ENCODE peak calls at places on chromosomes 13 and 19, in seven cellular contexts. N is neural progenitor cell, T is pancreas, P is colonic mucosa, M is stomach, K is IMR-90, W is left ventricle myocardium inferior. L is an unnamed sample.

GRCh38 chr19:30521937-30522336 is 149.8 kb downstream of the ZNF536 start:
- DNase-seq in K (no peak), T (no peak), W (no peak), P (no peak), M (no peak), N (no peak), L (no peak)

GRCh38 chr19:246551-246950 is 44.7 kb downstream of the PLPP2 start:
- DNase-seq in W (no peak), K (no peak), M (no peak), T (peak; percentile 12), P (no peak), N (no peak), L (peak; percentile 23)

GRCh38 chr13:95212962-95213850 is 88.0 kb downstream of the ABCC4 start:
- DNase-seq in M (no peak), W (no peak), N (no peak), P (no peak), K (no peak), T (no peak), L (no peak)

GRCh38 chr19:43527860-43528622 is 1.0 kb upstream of the ETHE1 start:
- DNase-seq in N (no peak), M (no peak), K (no peak), P (peak; percentile 57), T (no peak), W (no peak), L (no peak)

GRCh38 chr13:43113603-43114002 is 90.2 kb downstream of the DNAJC15 start:
- DNase-seq in T (no peak), K (peak; percentile 70), M (no peak), P (no peak), N (no peak), W (no peak), L (no peak)

GRCh38 chr19:40229484-40229883 is 3.0 kb upstream of the CCNP start:
- DNase-seq in K (peak; percentile 59), W (no peak), N (no peak), T (no peak), P (no peak), M (no peak), L (no peak)

GRCh38 chr19:6997679-6998445 is 23.4 kb downstream of the MBD3L2B start:
- DNase-seq in T (no peak), W (no peak), K (no peak), N (no peak), P (no peak), M (no peak), L (no peak)

GRCh38 chr19:54436031-54436523 is 12.9 kb upstream of the LENG8 start:
- DNase-seq in P (no peak), T (no peak), M (no peak), W (no peak), K (no peak), N (peak; percentile 60), L (no peak)

GRCh38 chr13:79445968-79446645 is 34.8 kb upstream of the NDFIP2 start:
- DNase-seq in P (no peak), W (no peak), M (no peak), T (no peak), N (peak; percentile 47), K (no peak), L (no peak)

GRCh38 chr19:48418317-48419064 is 25.0 kb downstream of the GRIN2D start:
- DNase-seq in T (no peak), M (no peak), K (peak; percentile 23), N (no peak), P (no peak), W (no peak), L (no peak)

GRCh38 chr19:48415869-48416268 is 22.4 kb downstream of the GRIN2D start:
- DNase-seq in W (no peak), T (no peak), P (no peak), K (no peak), M (no peak), N (no peak), L (no peak)

GRCh38 chr19:48417436-48417835 is 24.0 kb downstream of the GRIN2D start:
- DNase-seq in T (no peak), P (no peak), N (no peak), M (no peak), W (no peak), K (no peak), L (no peak)

GRCh38 chr19:48415395-48415794 is 21.9 kb downstream of the GRIN2D start:
- DNase-seq in K (peak; percentile 36), P (peak; percentile 95), M (peak; percentile 78), T (peak; percentile 89), W (peak; percentile 81), N (peak; percentile 77), L (peak; percentile 27)

GRCh38 chr19:48413879-48414623 is 20.6 kb downstream of the GRIN2D start:
- DNase-seq in K (peak; percentile 43), T (no peak), M (no peak), W (no peak), P (no peak), N (no peak), L (no peak)
- H3K4me3 ChIP-seq in K (no peak overlapping the region), T (peak overlapping the region; percentile 15), M (no peak overlapping the region), W (peak overlapping the region; percentile 55), P (no peak overlapping the region), N (peak overlapping the region; percentile 43), L (no peak overlapping the region)

GRCh38 chr19:48395499-48395898 is 2.0 kb downstream of the GRIN2D start:
- DNase-seq in K (no peak), N (no peak), P (no peak), T (no peak), W (no peak), M (no peak), L (no peak)
- H3K27ac ChIP-seq in K (no peak overlapping the region), N (no peak overlapping the region), P (no peak overlapping the region), T (no peak overlapping the region), W (no peak overlapping the region), M (no peak overlapping the region), L (no peak overlapping the region)

GRCh38 chr19:33398361-33399060 is 25.0 kb downstream of the CEBPG start:
- DNase-seq in W (no peak), K (no peak), N (no peak), M (no peak), P (no peak), T (no peak), L (no peak)

GRCh38 chr19:33399081-33399744 is 25.7 kb downstream of the CEBPG start:
- DNase-seq in M (no peak), T (no peak), P (no peak), W (no peak), N (no peak), K (no peak), L (peak; percentile 23)

GRCh38 chr19:33395561-33396550 is 22.3 kb downstream of the CEBPG start:
- DNase-seq in P (no peak), N (no peak), W (peak; percentile 59), K (peak; percentile 41), M (peak; percentile 68), T (no peak), L (peak; percentile 42)

GRCh38 chr19:33396701-33397535 is 23.4 kb downstream of the CEBPG start:
- DNase-seq in M (no peak), N (peak; percentile 49), P (no peak), K (no peak), W (peak; percentile 24), T (no peak), L (no peak)

DNA sequence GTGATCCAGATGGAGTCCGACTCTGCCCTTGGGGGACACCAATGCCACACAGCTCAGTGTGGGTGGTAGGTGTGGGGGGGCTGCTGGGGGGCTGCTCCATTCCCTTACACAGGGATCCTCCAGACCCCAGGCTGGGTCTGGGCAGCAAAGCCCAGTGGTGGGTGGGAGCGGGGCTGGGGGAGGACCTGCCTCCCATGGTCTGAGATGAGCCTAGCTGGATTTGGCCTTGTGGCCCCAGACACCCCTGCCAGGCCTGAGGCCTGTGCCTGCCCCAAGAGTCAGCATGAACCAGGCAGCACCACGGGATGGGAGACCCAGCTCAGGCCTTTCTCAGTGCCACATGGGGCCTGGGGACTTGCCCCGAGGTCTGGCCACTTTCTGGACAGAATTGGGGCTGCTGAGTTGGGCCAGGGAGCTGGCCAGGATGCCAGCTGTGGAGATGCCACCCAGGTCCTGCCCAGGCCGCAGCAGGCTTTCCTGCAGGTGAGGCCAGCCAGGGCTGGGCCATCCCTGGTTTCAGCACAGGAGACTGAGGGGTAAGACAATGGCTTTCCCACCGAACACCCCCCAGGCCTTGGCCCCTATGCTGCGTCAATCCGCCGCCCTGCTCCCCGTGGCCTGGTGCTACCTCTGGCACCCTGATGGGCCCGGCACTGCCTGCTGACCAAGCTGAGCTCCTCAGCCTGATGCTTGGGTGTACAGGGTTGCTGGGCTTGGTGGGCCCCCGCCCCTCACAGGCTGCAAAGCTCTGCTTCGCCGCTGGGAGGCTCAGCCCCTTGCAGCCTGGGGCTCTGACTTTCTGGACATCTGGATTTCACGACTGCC is 24.2 kb downstream of the CEBPG start:
- DNase-seq in P (no peak), M (no peak), T (no peak), N (peak; percentile 66), K (no peak), W (no peak), L (peak; percentile 24)
- TF ChIP-seq CTCF in P (no peak), M (no peak), T (no peak), N (peak; percentile 53), K (no peak), W (peak; percentile 27), L (no peak)

GRCh38 chr19:14416743-14417214 is 2.4 kb downstream of the DDX39A start:
- DNase-seq in T (no peak), P (peak; percentile 79), W (no peak), M (peak; percentile 71), K (no peak), N (no peak), L (no peak)
- H3K4me3 ChIP-seq in T (no peak overlapping the region), P (peak overlapping the region; percentile 4), W (peak overlapping the region; percentile 96), M (no peak overlapping the region), K (no peak overlapping the region), N (no peak overlapping the region), L (no peak overlapping the region)

GRCh38 chr13:75694742-75695141 is 58.6 kb downstream of the LMO7 start:
- DNase-seq in P (no peak), N (no peak), T (no peak), M (no peak), K (no peak), W (no peak), L (no peak)

GRCh38 chr13:75689686-75690085 is 53.6 kb downstream of the LMO7 start:
- DNase-seq in T (no peak), P (no peak), W (no peak), N (no peak), M (no peak), K (peak; percentile 41), L (no peak)

GRCh38 chr13:75699062-75699461 is 62.9 kb downstream of the LMO7 start:
- DNase-seq in W (no peak), T (no peak), M (no peak), P (no peak), N (no peak), K (no peak), L (no peak)

GRCh38 chr13:75691183-75691582 is 55.1 kb downstream of the LMO7 start:
- DNase-seq in M (no peak), W (no peak), P (no peak), T (no peak), K (peak; percentile 75), N (no peak), L (no peak)

DNA sequence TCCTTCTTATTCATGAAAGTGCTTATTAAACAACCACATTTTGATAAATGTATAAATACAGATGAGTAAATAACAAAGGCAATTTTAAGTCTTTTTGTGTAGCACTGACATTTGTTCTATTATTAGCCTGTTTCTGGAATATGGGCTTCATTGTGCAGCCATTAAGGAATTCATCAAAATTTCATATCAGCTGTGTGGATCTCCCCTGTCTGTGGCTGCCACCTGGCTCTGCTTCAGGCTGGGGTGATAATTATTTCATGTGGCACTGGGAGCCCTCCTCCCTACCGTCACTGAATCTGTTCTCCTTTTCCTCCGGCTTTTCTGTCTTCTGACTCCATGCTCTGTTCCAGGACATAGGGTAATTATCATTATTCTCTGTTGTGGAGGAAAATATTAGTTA is 57.1 kb downstream of the LMO7 start:
- DNase-seq in N (no peak), T (no peak), K (no peak), M (no peak), P (no peak), W (no peak), L (no peak)
- H3K27ac ChIP-seq in N (no peak overlapping the region), T (no peak overlapping the region), K (peak overlapping the region; percentile 51), M (no peak overlapping the region), P (no peak overlapping the region), W (no peak overlapping the region), L (no peak overlapping the region)